ENCODE peak calls at places on chromosomes 6 and 20, in seven cellular contexts. M is AG04450, F is dorsolateral prefrontal cortex, Q is mesendoderm, A is mesenchymal stem cell, P is psoas muscle, K is SJSA1. G is an unnamed sample.

GRCh38 chr20:18304618-18305017 is 16.3 kb downstream of the ZNF133 start:
- DNase-seq in M (no peak), F (no peak), Q (peak), A (peak), P (no peak), K (no peak), G (no peak)

GRCh38 chr6:104421650-104422049 is 438.1 kb downstream of the HACE1 start:
- DNase-seq in M (no peak), F (no peak), Q (no peak), A (no peak), P (no peak), K (no peak), G (no peak)

GRCh38 chr6:30463651-30464618 is 25.4 kb upstream of the HLA-E start:
- DNase-seq in M (no peak), F (no peak), Q (no peak), A (peak), P (peak), K (peak), G (peak)

GRCh38 chr6:169793408-169793807 is 42.0 kb downstream of the ERMARD start:
- DNase-seq in M (no peak), F (no peak), Q (no peak), A (no peak), P (no peak), K (no peak), G (peak)

GRCh38 chr20:51607170-51607569 is 64.7 kb upstream of the NFATC2 start:
- DNase-seq in M (no peak), F (no peak), Q (no peak), A (no peak), P (no peak), K (no peak), G (no peak)

GRCh38 chr6:45966340-45966739 is 49.3 kb downstream of the CLIC5 start:
- DNase-seq in M (no peak), F (no peak), Q (no peak), A (no peak), P (no peak), K (peak), G (no peak)

GRCh38 chr6:26743157-26743821 is 83.7 kb upstream of the ZNF322 start:
- DNase-seq in M (no peak), F (no peak), Q (peak), A (peak), P (no peak), K (no peak), G (no peak)

GRCh38 chr20:56781108-56781739 is 152.1 kb downstream of the TFAP2C start:
- DNase-seq in M (no peak), F (no peak), Q (no peak), A (peak), P (peak), K (no peak), G (no peak)

GRCh38 chr6:99093781-99094180 is 146.0 kb upstream of the FBXL4 start:
- DNase-seq in M (no peak), F (no peak), Q (no peak), A (no peak), P (no peak), K (no peak), G (no peak)

GRCh38 chr6:24935753-24936152 is at the start of gene RIPOR2:
- DNase-seq in M (no peak), F (no peak), Q (peak), A (no peak), P (no peak), K (no peak), G (no peak)

GRCh38 chr6:138115877-138116660 is 8.8 kb upstream of the PERP start:
- DNase-seq in M (peak), F (peak), Q (peak), A (peak), P (peak), K (peak), G (no peak)

GRCh38 chr6:140441256-140441655 is 1066.8 kb upstream of the CITED2 start:
- DNase-seq in M (no peak), F (no peak), Q (peak), A (peak), P (peak), K (peak), G (no peak)

GRCh38 chr6:3635482-3635881 is 116.0 kb downstream of the PXDC1 start:
- DNase-seq in M (no peak), F (no peak), Q (no peak), A (no peak), P (no peak), K (no peak), G (peak)

GRCh38 chr6:26422329-26422728 is 18.0 kb upstream of the BTN3A3 start:
- DNase-seq in M (no peak), F (no peak), Q (no peak), A (no peak), P (no peak), K (no peak), G (no peak)

GRCh38 chr6:54802775-54803631 is 43.6 kb upstream of the FAM83B start:
- DNase-seq in M (no peak), F (no peak), Q (peak), A (peak), P (no peak), K (peak), G (no peak)

GRCh38 chr20:20037960-20038359 is 14.3 kb downstream of the CRNKL1 start:
- DNase-seq in M (peak), F (no peak), Q (peak), A (peak), P (no peak), K (peak), G (no peak)

GRCh38 chr6:165626711-165627110 is 36.3 kb downstream of the PDE10A start:
- DNase-seq in M (no peak), F (no peak), Q (no peak), A (no peak), P (no peak), K (no peak), G (no peak)

GRCh38 chr6:23446394-23447001 is 679.5 kb upstream of the NRSN1 start:
- DNase-seq in M (peak), F (no peak), Q (peak), A (peak), P (no peak), K (peak), G (no peak)

GRCh38 chr6:97175806-97176205 is 107.2 kb downstream of the MMS22L start:
- DNase-seq in M (no peak), F (no peak), Q (no peak), A (no peak), P (no peak), K (no peak), G (no peak)

GRCh38 chr6:97176468-97176867 is 106.5 kb downstream of the MMS22L start:
- DNase-seq in M (no peak), F (no peak), Q (no peak), A (no peak), P (no peak), K (no peak), G (no peak)

GRCh38 chr6:97177905-97178304 is 105.1 kb downstream of the MMS22L start:
- DNase-seq in M (no peak), F (no peak), Q (no peak), A (no peak), P (no peak), K (no peak), G (no peak)

DNA sequence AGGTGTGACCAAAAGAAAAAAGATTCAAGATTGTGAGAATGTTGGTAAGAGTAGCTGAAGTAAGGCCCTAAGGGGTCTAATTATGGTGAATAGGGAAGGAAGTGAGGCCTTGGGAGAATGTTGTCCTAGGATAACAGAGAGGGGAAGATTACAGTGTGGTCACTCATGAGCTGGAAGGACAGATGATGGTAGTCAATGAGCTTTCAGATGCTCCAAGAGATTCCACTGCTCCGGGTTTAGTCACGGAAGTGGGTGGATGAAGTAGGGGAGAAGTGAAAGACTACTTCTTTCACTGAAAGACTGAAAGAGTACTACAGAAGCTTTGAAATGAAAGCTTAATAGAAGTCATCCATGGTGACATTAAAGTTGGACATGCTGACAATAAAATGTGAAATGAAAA is 108.5 kb downstream of the MMS22L start:
- DNase-seq in M (no peak), F (no peak), Q (peak), A (no peak), P (no peak), K (no peak), G (no peak)
- H3K27ac ChIP-seq in M (no peak), F (no peak), Q (no peak), A (no peak), P (no peak), K (no peak), G (no peak)

DNA sequence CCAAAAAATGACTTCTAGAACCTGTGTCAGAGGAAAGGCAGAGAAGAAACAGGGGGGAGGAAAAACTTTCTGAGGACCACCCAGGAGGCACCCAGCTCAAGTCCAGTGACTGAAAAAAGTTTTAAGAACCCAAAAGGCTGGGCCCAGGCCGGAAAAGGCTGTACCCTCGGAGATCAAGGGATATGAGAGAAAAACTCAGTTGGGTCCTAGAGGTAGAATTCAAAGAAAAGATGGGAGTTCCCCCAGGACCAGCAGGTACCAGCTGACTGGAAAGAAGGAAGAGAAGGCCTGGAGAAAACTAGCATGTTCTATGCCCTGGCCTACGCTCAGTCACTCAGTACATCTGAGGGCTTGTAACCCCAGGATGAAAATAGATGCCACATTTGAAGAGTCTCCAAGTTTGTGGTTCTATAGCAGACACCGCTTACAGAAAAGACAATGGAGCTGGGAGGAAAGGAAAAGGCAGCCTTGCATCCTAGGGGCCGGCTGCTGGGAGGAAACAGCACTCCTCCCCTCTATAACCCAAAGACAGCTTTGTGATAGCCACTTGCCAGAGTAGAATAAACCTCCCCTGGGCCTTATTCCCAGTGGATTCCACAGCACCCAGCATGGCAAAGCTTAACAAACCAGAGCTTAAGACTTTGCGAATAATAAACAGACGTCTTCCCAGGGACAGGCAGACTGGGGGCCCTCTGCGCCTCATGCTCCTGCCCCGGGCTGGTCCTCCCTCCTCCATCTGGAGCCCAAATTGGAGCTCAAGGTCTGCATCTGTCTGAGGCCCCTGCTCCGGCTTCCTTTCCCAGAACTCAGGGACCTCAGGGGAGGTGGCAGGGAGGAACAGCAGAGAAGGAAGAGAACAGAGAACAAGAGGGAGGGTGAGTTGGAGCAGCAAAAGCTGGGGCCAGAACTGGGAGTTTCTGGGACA is 8.9 kb upstream of the TAF8 start:
- DNase-seq in M (no peak), F (no peak), Q (no peak), A (no peak), P (no peak), K (no peak), G (no peak)
- H3K27ac ChIP-seq in M (peak), F (peak), Q (no peak), A (no peak), P (peak), K (no peak), G (no peak)

GRCh38 chr6:127367023-127367375 is 23.6 kb upstream of the ECHDC1 start:
- DNase-seq in M (no peak), F (no peak), Q (no peak), A (peak), P (no peak), K (no peak), G (no peak)

GRCh38 chr6:127366281-127367022 is 23.0 kb upstream of the ECHDC1 start:
- DNase-seq in M (peak), F (no peak), Q (peak), A (peak), P (no peak), K (peak), G (no peak)

DNA sequence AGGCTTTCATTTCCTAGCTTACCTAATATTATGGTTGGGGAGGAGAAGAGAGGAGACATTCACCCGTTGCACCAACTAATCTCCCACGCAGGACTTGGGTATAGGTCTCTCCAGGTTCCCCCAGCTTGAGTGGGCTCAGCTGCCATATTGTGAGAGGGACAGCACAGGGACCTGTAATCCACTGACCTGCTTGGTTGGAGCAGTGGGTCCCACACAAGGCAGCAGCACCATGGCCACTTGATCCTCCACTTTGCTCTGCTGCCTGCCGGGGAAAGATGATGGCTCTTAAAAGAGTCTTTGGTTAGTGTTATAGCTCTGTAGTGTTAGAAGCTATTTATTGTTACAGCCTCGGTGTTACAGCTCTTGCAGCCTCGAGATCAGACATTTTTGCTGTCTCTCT is 22.5 kb upstream of the ECHDC1 start:
- DNase-seq in M (no peak), F (no peak), Q (no peak), A (no peak), P (no peak), K (no peak), G (no peak)
- H3K27ac ChIP-seq in M (peak), F (no peak), Q (no peak), A (peak), P (no peak), K (peak), G (peak)

GRCh38 chr6:13528777-13529343 is 41.5 kb upstream of the GFOD1 start:
- DNase-seq in M (no peak), F (peak), Q (peak), A (no peak), P (no peak), K (no peak), G (no peak)
- H3K27ac ChIP-seq in M (no peak), F (no peak), Q (no peak), A (no peak), P (no peak), K (no peak), G (no peak)

GRCh38 chr20:44632103-44632752 is 19.3 kb downstream of the ADA start:
- DNase-seq in M (no peak), F (no peak), Q (no peak), A (no peak), P (no peak), K (no peak), G (no peak)

GRCh38 chr20:44633187-44633851 is 18.2 kb downstream of the ADA start:
- DNase-seq in M (no peak), F (no peak), Q (no peak), A (peak), P (no peak), K (no peak), G (no peak)

GRCh38 chr20:44635877-44636276 is 15.6 kb downstream of the ADA start:
- DNase-seq in M (no peak), F (no peak), Q (no peak), A (no peak), P (no peak), K (no peak), G (no peak)

GRCh38 chr20:44637042-44637441 is 14.5 kb downstream of the ADA start:
- DNase-seq in M (no peak), F (no peak), Q (no peak), A (no peak), P (no peak), K (no peak), G (no peak)

GRCh38 chr20:44633872-44634600 is 17.5 kb downstream of the ADA start:
- DNase-seq in M (no peak), F (no peak), Q (no peak), A (no peak), P (no peak), K (no peak), G (no peak)
- H3K27ac ChIP-seq in M (no peak), F (peak), Q (no peak), A (no peak), P (no peak), K (no peak), G (peak)

G was measured in coronary artery.